ENCODE peak calls at places on chromosomes 3 and 15, in four cellular contexts. One of them, this sample, is unnamed.

GRCh38 chr3:66795365-66795764 is 202.7 kb upstream of the KBTBD8 start:
- DNase-seq in PC-3: no peak
- DNase-seq in neural progenitor cell: no peak
- DNase-seq in MM.1S: no peak
- DNase-seq in this sample: no peak

GRCh38 chr3:15108082-15108545 is 9.2 kb upstream of the RBSN start:
- DNase-seq in neural progenitor cell: peak
- DNase-seq in PC-3: peak
- DNase-seq in MM.1S: peak
- DNase-seq in this sample: peak

GRCh38 chr3:165206454-165207266 is 10.5 kb upstream of the SLITRK3 start:
- DNase-seq in PC-3: peak
- DNase-seq in neural progenitor cell: peak
- DNase-seq in MM.1S: peak
- DNase-seq in this sample: peak

GRCh38 chr3:54211097-54211496 is 88.7 kb downstream of the CACNA2D3 start:
- DNase-seq in neural progenitor cell: no peak
- DNase-seq in MM.1S: no peak
- DNase-seq in PC-3: no peak
- DNase-seq in this sample: no peak

GRCh38 chr3:67564973-67565372 is 89.4 kb downstream of the SUCLG2 start:
- DNase-seq in MM.1S: no peak
- DNase-seq in neural progenitor cell: no peak
- DNase-seq in PC-3: no peak
- DNase-seq in this sample: no peak

GRCh38 chr3:40079203-40079844 is 230.2 kb upstream of the EIF1B start:
- DNase-seq in PC-3: peak
- DNase-seq in neural progenitor cell: no peak
- DNase-seq in MM.1S: no peak
- DNase-seq in this sample: peak

GRCh38 chr3:7285502-7285901 is 424.6 kb downstream of the GRM7 start:
- DNase-seq in PC-3: no peak
- DNase-seq in neural progenitor cell: peak
- DNase-seq in MM.1S: no peak
- DNase-seq in this sample: no peak

GRCh38 chr3:64832098-64832497 is 144.3 kb upstream of the ADAMTS9 start:
- DNase-seq in MM.1S: no peak
- DNase-seq in neural progenitor cell: no peak
- DNase-seq in PC-3: no peak
- DNase-seq in this sample: no peak

GRCh38 chr15:90343391-90343790 is 8.7 kb upstream of the ZNF774 start:
- DNase-seq in MM.1S: no peak
- DNase-seq in PC-3: peak
- DNase-seq in neural progenitor cell: no peak
- DNase-seq in this sample: no peak

GRCh38 chr3:171839270-171839669 is 3.9 kb upstream of the TMEM212 start:
- DNase-seq in neural progenitor cell: no peak
- DNase-seq in PC-3: no peak
- DNase-seq in MM.1S: no peak
- DNase-seq in this sample: no peak

GRCh38 chr3:59192473-59192872 is 142.6 kb upstream of the CFAP20DC start:
- DNase-seq in neural progenitor cell: no peak
- DNase-seq in PC-3: peak
- DNase-seq in MM.1S: no peak
- DNase-seq in this sample: no peak

GRCh38 chr3:35529337-35529736 is 110.0 kb upstream of the ARPP21 start:
- DNase-seq in neural progenitor cell: no peak
- DNase-seq in PC-3: no peak
- DNase-seq in MM.1S: no peak
- DNase-seq in this sample: no peak

GRCh38 chr3:76585794-76586392 is 454.0 kb upstream of the ROBO2 start:
- DNase-seq in neural progenitor cell: peak
- DNase-seq in MM.1S: peak
- DNase-seq in PC-3: peak
- DNase-seq in this sample: peak

GRCh38 chr3:51642462-51642861 is 28.6 kb upstream of the TEX264 start:
- DNase-seq in MM.1S: no peak
- DNase-seq in neural progenitor cell: no peak
- DNase-seq in PC-3: peak
- DNase-seq in this sample: no peak

GRCh38 chr3:113241292-113242033 is 30.1 kb downstream of the BOC start:
- DNase-seq in PC-3: no peak
- DNase-seq in neural progenitor cell: peak
- DNase-seq in MM.1S: no peak
- DNase-seq in this sample: peak

GRCh38 chr15:31438601-31439265 is 112.1 kb downstream of the KLF13 start:
- DNase-seq in PC-3: no peak
- DNase-seq in neural progenitor cell: no peak
- DNase-seq in MM.1S: no peak
- DNase-seq in this sample: no peak

GRCh38 chr15:31437686-31438085 is 111.1 kb downstream of the KLF13 start:
- DNase-seq in neural progenitor cell: no peak
- DNase-seq in PC-3: no peak
- DNase-seq in MM.1S: no peak
- DNase-seq in this sample: no peak

GRCh38 chr15:31442203-31443090 is 115.8 kb downstream of the KLF13 start:
- DNase-seq in PC-3: peak
- DNase-seq in MM.1S: no peak
- DNase-seq in neural progenitor cell: peak
- DNase-seq in this sample: peak

GRCh38 chr15:31439328-31439727 is 112.7 kb downstream of the KLF13 start:
- DNase-seq in PC-3: peak
- DNase-seq in MM.1S: peak
- DNase-seq in neural progenitor cell: peak
- DNase-seq in this sample: no peak

DNA sequence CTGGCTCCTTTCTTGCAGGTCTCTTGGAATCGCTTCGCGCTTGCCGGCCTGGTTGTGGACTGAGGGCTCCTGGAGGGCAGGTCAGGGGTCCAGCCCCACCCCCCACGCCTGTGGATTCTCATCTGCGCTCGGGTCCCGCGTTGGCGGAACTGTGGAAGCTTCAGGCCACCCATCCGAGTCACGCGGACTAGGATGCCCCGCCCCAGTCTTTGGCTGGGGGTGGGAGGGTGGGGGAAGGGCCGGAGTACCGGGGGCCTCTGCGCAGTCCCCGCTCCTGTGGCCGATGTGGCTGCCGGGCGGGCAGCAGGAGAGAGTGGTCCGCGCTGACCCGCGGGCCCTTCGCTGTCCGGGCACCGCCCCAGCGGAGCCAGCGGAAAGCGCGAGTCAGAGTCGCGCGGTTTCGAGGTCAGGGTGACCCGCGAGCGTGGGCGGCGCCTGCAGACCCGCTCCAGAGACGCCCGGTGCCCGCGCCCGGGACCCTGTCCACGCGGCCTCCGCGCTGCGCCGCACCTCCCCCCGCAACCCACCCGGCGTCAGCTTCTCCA is 114.2 kb downstream of the KLF13 start:
- DNase-seq in MM.1S: no peak
- DNase-seq in PC-3: no peak
- DNase-seq in neural progenitor cell: peak
- DNase-seq in this sample: peak
- TF ChIP-seq EZH2phosphoT487 in MM.1S: no peak
- TF ChIP-seq EZH2phosphoT487 in PC-3: no peak
- TF ChIP-seq EZH2phosphoT487 in neural progenitor cell: no peak
- TF ChIP-seq EZH2phosphoT487 in this sample: no peak

GRCh38 chr3:137769321-137770065 is 5.4 kb downstream of the SOX14 start:
- DNase-seq in MM.1S: no peak
- DNase-seq in neural progenitor cell: peak
- DNase-seq in PC-3: no peak
- DNase-seq in this sample: no peak
- H3K4me3 ChIP-seq in MM.1S: no peak
- H3K4me3 ChIP-seq in neural progenitor cell: peak
- H3K4me3 ChIP-seq in PC-3: no peak
- H3K4me3 ChIP-seq in this sample: no peak

GRCh38 chr3:147390589-147391569 is 15.5 kb downstream of the ZIC4 start:
- DNase-seq in PC-3: no peak
- DNase-seq in neural progenitor cell: peak
- DNase-seq in MM.1S: no peak
- DNase-seq in this sample: no peak
- TF ChIP-seq EZH2 in PC-3: no peak
- TF ChIP-seq EZH2 in neural progenitor cell: peak
- TF ChIP-seq EZH2 in MM.1S: no peak
- TF ChIP-seq EZH2 in this sample: peak

DNA sequence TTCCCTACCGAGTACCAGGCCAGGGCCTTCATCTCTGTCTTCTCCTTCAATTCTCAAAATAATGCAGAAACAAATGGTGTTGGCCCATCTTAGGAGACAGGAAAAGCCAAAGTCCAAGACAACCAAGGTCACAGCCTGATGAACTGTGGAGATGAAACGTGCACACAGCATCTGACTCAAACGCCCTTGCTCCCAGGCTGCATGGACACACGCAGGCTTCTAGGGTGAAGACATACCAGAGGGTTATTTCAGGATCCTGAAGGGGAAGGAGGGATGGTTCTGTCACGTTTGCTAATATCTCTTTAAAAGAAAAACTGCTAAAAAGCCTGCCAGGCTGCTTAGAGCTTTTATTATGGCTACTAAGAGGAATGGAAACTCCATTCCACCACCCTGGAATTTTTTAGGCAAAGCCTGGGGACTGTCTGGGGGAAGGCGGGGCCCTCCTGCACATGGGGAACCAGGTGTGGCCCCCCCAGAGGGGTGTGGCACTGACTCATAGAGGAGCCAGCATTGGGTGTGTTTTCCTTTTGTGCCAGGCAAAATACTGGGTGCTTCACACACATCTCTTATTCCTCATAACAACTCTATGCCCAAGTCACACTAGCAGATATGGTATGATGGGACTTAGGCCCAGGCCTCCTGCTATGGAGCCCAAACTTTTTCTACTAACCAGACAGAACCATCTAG is 62.9 kb downstream of the UMPS start:
- DNase-seq in PC-3: peak
- DNase-seq in neural progenitor cell: no peak
- DNase-seq in MM.1S: no peak
- DNase-seq in this sample: no peak
- TF ChIP-seq EZH2phosphoT487 in PC-3: no peak
- TF ChIP-seq EZH2phosphoT487 in neural progenitor cell: no peak
- TF ChIP-seq EZH2phosphoT487 in MM.1S: no peak
- TF ChIP-seq EZH2phosphoT487 in this sample: no peak

GRCh38 chr3:155293518-155293917 is at the start of gene STRIT1:
- DNase-seq in MM.1S: no peak
- DNase-seq in PC-3: no peak
- DNase-seq in neural progenitor cell: no peak
- DNase-seq in this sample: no peak
- H3K4me3 ChIP-seq in MM.1S: no peak
- H3K4me3 ChIP-seq in PC-3: no peak
- H3K4me3 ChIP-seq in neural progenitor cell: no peak
- H3K4me3 ChIP-seq in this sample: no peak

GRCh38 chr3:43997788-43998373 is 243.8 kb upstream of the TOPAZ1 start:
- DNase-seq in PC-3: no peak
- DNase-seq in neural progenitor cell: peak
- DNase-seq in MM.1S: no peak
- DNase-seq in this sample: no peak

GRCh38 chr3:43995078-43995928 is 246.4 kb upstream of the TOPAZ1 start:
- DNase-seq in MM.1S: peak
- DNase-seq in neural progenitor cell: peak
- DNase-seq in PC-3: peak
- DNase-seq in this sample: peak

GRCh38 chr3:43996379-43997301 is 245.0 kb upstream of the TOPAZ1 start:
- DNase-seq in MM.1S: peak
- DNase-seq in neural progenitor cell: peak
- DNase-seq in PC-3: no peak
- DNase-seq in this sample: peak

GRCh38 chr3:43995929-43996378 is 245.7 kb upstream of the TOPAZ1 start:
- DNase-seq in PC-3: no peak
- DNase-seq in MM.1S: peak
- DNase-seq in neural progenitor cell: peak
- DNase-seq in this sample: no peak

GRCh38 chr3:43994594-43995077 is 247.1 kb upstream of the TOPAZ1 start:
- DNase-seq in MM.1S: no peak
- DNase-seq in neural progenitor cell: peak
- DNase-seq in PC-3: no peak
- DNase-seq in this sample: no peak
- TF ChIP-seq EZH2 in MM.1S: no peak
- TF ChIP-seq EZH2 in neural progenitor cell: no peak
- TF ChIP-seq EZH2 in PC-3: no peak
- TF ChIP-seq EZH2 in this sample: peak

DNA sequence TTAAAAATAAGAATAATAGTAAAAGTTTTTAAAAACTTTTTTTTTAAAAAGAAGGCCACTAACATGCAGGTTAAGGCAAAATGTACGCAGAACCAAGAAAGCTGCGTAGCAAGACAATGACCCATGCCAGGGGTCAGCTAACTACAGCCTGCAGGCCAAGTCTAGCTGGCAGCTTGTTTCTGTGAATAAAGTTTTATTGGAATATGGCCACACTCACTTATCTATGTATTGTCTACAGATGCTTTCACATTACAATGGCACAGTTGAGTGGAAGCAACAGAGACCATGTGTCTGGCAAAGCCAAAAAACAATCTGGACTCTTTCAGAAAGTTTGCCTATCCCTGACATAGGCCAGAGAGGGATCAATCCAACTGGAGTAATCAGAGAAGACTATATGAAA is 46.7 kb downstream of the WWTR1 start:
- DNase-seq in MM.1S: no peak
- DNase-seq in neural progenitor cell: no peak
- DNase-seq in PC-3: no peak
- DNase-seq in this sample: no peak
- TF ChIP-seq EZH2phosphoT487 in MM.1S: no peak
- TF ChIP-seq EZH2phosphoT487 in neural progenitor cell: no peak
- TF ChIP-seq EZH2phosphoT487 in PC-3: no peak
- TF ChIP-seq EZH2phosphoT487 in this sample: no peak

GRCh38 chr15:67788986-67789385 is 36.3 kb upstream of the SKOR1 start:
- DNase-seq in PC-3: no peak
- DNase-seq in neural progenitor cell: no peak
- DNase-seq in MM.1S: no peak
- DNase-seq in this sample: no peak

GRCh38 chr15:67792250-67792942 is 32.9 kb upstream of the SKOR1 start:
- DNase-seq in MM.1S: no peak
- DNase-seq in PC-3: peak
- DNase-seq in neural progenitor cell: no peak
- DNase-seq in this sample: no peak

GRCh38 chr15:67794832-67795574 is 30.3 kb upstream of the SKOR1 start:
- DNase-seq in PC-3: no peak
- DNase-seq in MM.1S: no peak
- DNase-seq in neural progenitor cell: no peak
- DNase-seq in this sample: no peak

GRCh38 chr15:67786646-67787045 is 38.7 kb upstream of the SKOR1 start:
- DNase-seq in neural progenitor cell: no peak
- DNase-seq in MM.1S: no peak
- DNase-seq in PC-3: no peak
- DNase-seq in this sample: no peak

DNA sequence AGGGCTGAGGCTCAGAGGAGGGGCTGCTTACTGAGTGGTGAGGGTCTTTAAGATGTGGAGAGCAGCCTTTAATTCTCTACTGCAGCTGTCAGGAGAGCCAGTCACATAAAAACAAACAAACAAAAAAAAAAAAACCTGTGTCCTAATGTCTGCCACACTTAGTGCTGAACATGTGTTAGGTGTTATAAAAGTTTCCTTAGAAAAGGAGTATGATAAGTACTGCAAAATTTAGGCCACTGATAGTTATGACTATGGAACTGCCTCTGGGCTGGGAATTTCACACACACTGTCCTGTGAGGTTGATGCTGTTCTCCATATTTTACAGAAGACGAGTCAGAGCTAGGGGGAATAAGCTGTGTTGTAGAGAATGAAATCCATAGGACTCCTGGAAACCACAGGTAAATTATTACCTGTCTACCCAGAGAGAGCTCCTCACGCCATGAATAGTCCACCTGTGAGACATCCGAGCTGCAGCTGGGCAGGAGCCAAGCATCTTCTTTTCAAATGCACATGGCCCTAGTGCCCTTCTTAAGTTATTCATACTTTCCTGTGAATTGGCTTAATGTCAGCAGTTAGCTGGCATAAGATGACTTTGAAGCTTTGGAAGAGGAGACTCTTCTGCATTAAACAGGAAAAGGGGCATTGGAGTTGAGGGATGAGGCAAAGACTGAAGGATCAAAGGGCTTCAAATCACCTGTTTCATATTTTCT is 34.5 kb upstream of the SKOR1 start:
- DNase-seq in neural progenitor cell: no peak
- DNase-seq in MM.1S: no peak
- DNase-seq in PC-3: peak
- DNase-seq in this sample: no peak
- H3K4me3 ChIP-seq in neural progenitor cell: no peak
- H3K4me3 ChIP-seq in MM.1S: no peak
- H3K4me3 ChIP-seq in PC-3: no peak
- H3K4me3 ChIP-seq in this sample: no peak